ENCODE peak calls at places on chromosomes 11 and 22, in six cellular contexts. N, L, F, X, T and Q are unnamed samples. For H3K9me3, the result is how much of the 10 kb centered on the place peaks cover.

GRCh38 chr11:406796-407650 is 7.8 kb downstream of the SIGIRR start:
- DNase-seq in F (no peak), T (peak), N (peak), X (peak), L (peak), Q (peak)

GRCh38 chr22:23892626-23893445 is 1.3 kb upstream of the MIF start:
- DNase-seq in F (no peak), N (no peak), X (no peak), T (no peak), L (no peak), Q (peak)

GRCh38 chr22:42074153-42074750 is at the start of gene PHETA2:
- DNase-seq in L (peak), F (no peak), N (peak), T (peak), X (peak), Q (peak)

GRCh38 chr22:27507935-27508504 is 293.5 kb downstream of the MN1 start:
- DNase-seq in T (no peak), N (no peak), L (no peak), X (no peak), F (no peak), Q (no peak)

GRCh38 chr11:47464479-47464878 is 15.5 kb upstream of the RAPSN start:
- DNase-seq in L (no peak), T (no peak), N (no peak), X (no peak), F (no peak), Q (no peak)

GRCh38 chr11:35006389-35007128 is 90.1 kb downstream of the PDHX start:
- DNase-seq in N (no peak), X (no peak), L (no peak), T (no peak), F (no peak), Q (no peak)

GRCh38 chr11:118641463-118642019 is 34.1 kb downstream of the PHLDB1 start:
- DNase-seq in L (no peak), F (no peak), X (no peak), N (peak), T (no peak), Q (peak)

GRCh38 chr11:30128269-30128932 is 102.4 kb upstream of the FSHB start:
- DNase-seq in N (peak), F (no peak), L (no peak), X (peak), T (no peak), Q (no peak)

GRCh38 chr11:68013611-68014156 is 3.6 kb downstream of the ALDH3B1 start:
- DNase-seq in L (no peak), X (no peak), T (no peak), F (no peak), N (no peak), Q (peak)

GRCh38 chr11:106156290-106156937 is 79.0 kb downstream of the AASDHPPT start:
- DNase-seq in L (no peak), F (no peak), X (peak), T (no peak), N (peak), Q (no peak)

GRCh38 chr22:23458663-23459541 is 121.2 kb downstream of the IGLL1 start:
- DNase-seq in X (no peak), T (no peak), F (no peak), N (no peak), L (no peak), Q (no peak)

GRCh38 chr11:2166091-2166851 is 5.3 kb upstream of the INS start:
- DNase-seq in L (peak), N (peak), T (no peak), F (no peak), X (peak), Q (peak)

GRCh38 chr11:47333886-47334443 is 18.5 kb downstream of the MYBPC3 start:
- DNase-seq in T (no peak), F (no peak), N (no peak), X (no peak), L (no peak), Q (no peak)

GRCh38 chr11:120272303-120272702 is 32.4 kb downstream of the POU2F3 start:
- DNase-seq in L (no peak), F (no peak), X (no peak), T (no peak), N (no peak), Q (no peak)

GRCh38 chr22:41285441-41285819 is 557 bp downstream of the RANGAP1 start:
- DNase-seq in X (peak), N (peak), T (peak), F (no peak), L (peak), Q (peak)

GRCh38 chr11:13261600-13262061 is 16.0 kb upstream of the BMAL1 start:
- DNase-seq in F (no peak), L (no peak), X (no peak), N (no peak), T (no peak), Q (no peak)

GRCh38 chr11:67464411-67465189 is 4.5 kb downstream of the TMEM134 start:
- DNase-seq in T (peak), X (peak), N (peak), L (peak), F (peak), Q (peak)

GRCh38 chr11:131504199-131504949 is 134.0 kb downstream of the NTM start:
- DNase-seq in F (no peak), L (no peak), T (no peak), N (peak), X (peak), Q (no peak)

GRCh38 chr11:61021661-61022212 is 50.3 kb downstream of the CD6 start:
- DNase-seq in X (no peak), F (no peak), L (peak), T (no peak), N (peak), Q (no peak)

GRCh38 chr11:65429724-65430405 is 7.3 kb downstream of the NEAT1 start:
- DNase-seq in N (peak), F (no peak), T (no peak), X (no peak), L (peak), Q (peak)

GRCh38 chr11:122317337-122317736 is 201.3 kb upstream of the BLID start:
- DNase-seq in N (peak), T (no peak), L (no peak), X (no peak), F (no peak), Q (no peak)

GRCh38 chr11:117189191-117189940 is 9.8 kb upstream of the TAGLN start:
- DNase-seq in L (no peak), F (peak), T (no peak), N (no peak), X (no peak), Q (peak)

GRCh38 chr11:48024635-48025071 is 44.3 kb downstream of the PTPRJ start:
- DNase-seq in N (no peak), L (no peak), T (no peak), F (no peak), X (no peak), Q (no peak)

GRCh38 chr11:827146-827860 is 416 bp upstream of the CRACR2B start:
- DNase-seq in F (no peak), N (peak), L (no peak), T (no peak), X (peak), Q (no peak)

GRCh38 chr11:119342023-119342300 is 1.3 kb upstream of the C1QTNF5 start:
- DNase-seq in X (no peak), T (no peak), F (no peak), N (no peak), L (no peak), Q (no peak)

GRCh38 chr11:86743223-86744118 is 56.9 kb upstream of the PRSS23 start:
- DNase-seq in X (peak), N (peak), T (peak), F (no peak), L (no peak), Q (peak)

DNA sequence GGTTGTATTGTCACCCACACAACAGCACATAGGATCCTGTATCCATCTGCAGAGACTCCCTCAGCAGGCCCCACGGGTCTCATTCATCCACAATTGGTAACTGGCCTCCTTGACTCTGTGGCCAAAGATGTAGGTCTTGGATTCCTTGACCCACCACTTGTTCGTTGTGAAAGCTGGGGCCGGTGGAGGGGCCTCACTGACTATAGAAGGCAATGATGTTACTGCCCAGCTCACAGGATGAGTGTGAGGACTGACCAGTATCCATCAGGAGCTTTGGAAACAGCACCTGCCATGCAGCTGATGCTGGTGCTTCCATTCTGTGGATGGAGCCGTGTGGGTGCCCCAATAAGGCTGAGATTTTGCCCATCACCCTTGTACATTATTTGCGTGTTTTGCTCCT is 615.7 kb downstream of the BRD1 start:
- DNase-seq in X (no peak), L (no peak), F (no peak), N (no peak), T (no peak), Q (no peak)
- H3K9me3 ChIP-seq in X (under half), L (under half), F (under half), N (under half), T (under half), Q (under half)

DNA sequence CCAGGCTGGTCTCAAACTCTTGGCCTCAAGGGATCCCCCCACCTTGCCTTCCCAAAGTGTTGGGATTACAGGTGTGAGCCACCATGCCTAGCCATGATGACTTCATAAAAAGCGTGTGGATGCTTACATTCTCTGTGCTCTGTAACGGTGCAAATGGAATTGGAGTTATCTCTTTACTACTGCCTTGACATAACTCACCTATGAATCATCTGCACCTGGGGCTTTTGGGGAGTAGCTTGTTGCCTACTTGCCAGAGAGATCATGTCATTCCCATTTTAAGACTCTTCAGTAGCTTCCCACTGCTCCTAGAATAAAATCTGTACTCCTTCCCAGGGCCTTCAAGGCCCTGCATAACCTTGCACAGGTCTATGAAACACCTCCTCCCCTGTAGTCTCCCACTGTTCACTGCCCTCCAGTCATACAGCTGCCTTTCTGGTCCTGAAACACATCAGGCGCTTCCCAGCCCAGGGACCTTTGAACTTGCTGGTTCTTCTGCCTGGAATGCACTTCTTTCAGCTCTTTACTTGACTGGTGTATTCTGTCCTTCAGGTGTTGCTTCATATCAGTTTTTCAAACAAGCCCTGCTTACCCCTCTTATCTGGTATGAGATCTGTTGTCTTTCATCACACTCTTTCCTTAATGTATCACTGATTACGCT is 19.6 kb upstream of the MOGAT2 start:
- DNase-seq in N (peak), F (no peak), X (no peak), T (no peak), L (no peak), Q (no peak)
- H3K9me3 ChIP-seq in N (under half), F (under half), X (under half), T (under half), L (under half), Q (under half)

GRCh38 chr11:64378335-64378884 is 19.4 kb downstream of the RPS6KA4 start:
- DNase-seq in N (no peak), L (no peak), F (no peak), T (no peak), X (no peak), Q (peak)
- H3K9me3 ChIP-seq in N (under half), L (under half), F (under half), T (under half), X (under half), Q (under half)

GRCh38 chr11:19352072-19352735 is 111.5 kb upstream of the E2F8 start:
- DNase-seq in X (no peak), T (no peak), N (no peak), F (no peak), L (no peak), Q (no peak)

GRCh38 chr11:19351426-19351825 is 110.7 kb upstream of the E2F8 start:
- DNase-seq in F (no peak), N (no peak), L (no peak), T (no peak), X (no peak), Q (no peak)

GRCh38 chr11:19350093-19350665 is 109.4 kb upstream of the E2F8 start:
- DNase-seq in X (no peak), L (no peak), F (no peak), T (no peak), N (no peak), Q (no peak)

GRCh38 chr11:19347911-19348310 is 107.2 kb upstream of the E2F8 start:
- DNase-seq in T (no peak), X (no peak), F (no peak), L (no peak), N (no peak), Q (no peak)

GRCh38 chr11:19349340-19350025 is 108.7 kb upstream of the E2F8 start:
- DNase-seq in N (no peak), L (no peak), X (no peak), F (no peak), T (no peak), Q (peak)
- H3K9me3 ChIP-seq in N (under half), L (under half), X (under half), F (under half), T (under half), Q (under half)

GRCh38 chr22:48853627-48854240 is 973.9 kb downstream of the BRD1 start:
- DNase-seq in T (no peak), F (no peak), X (no peak), N (no peak), L (no peak), Q (no peak)
- H3K9me3 ChIP-seq in T (under half), F (under half), X (under half), N (under half), L (under half), Q (under half)

GRCh38 chr11:93481696-93482095 is 61.5 kb downstream of the SMCO4 start:
- DNase-seq in X (no peak), T (no peak), N (no peak), L (no peak), F (no peak), Q (no peak)
- H3K9me3 ChIP-seq in X (under half), T (under half), N (under half), L (under half), F (under half), Q (under half)